ENCODE peak calls at places on chromosomes 6 and 20, in five cellular contexts. J is effector CD4-positive, alpha-beta T cell; E is EH; R is posterior cingulate gyrus; P is CD8-positive, alpha-beta T cell. N is an unnamed sample.

GRCh38 chr20:61185841-61186601 is 66.0 kb upstream of the CDH4 start:
- DNase-seq in J (no peak), E (peak), R (no peak), P (no peak), N (no peak)

GRCh38 chr6:138382498-138383265 is 5.0 kb downstream of the SMIM28 start:
- DNase-seq in J (no peak), E (peak), R (no peak), P (no peak), N (no peak)

GRCh38 chr6:138500867-138501446 is 1.7 kb upstream of the NHSL1 start:
- DNase-seq in J (no peak), E (no peak), R (no peak), P (no peak), N (no peak)

GRCh38 chr6:93786474-93787330 is 367.3 kb upstream of the EPHA7 start:
- DNase-seq in J (no peak), E (no peak), R (no peak), P (no peak), N (no peak)

GRCh38 chr6:4521070-4521469 is 255.1 kb upstream of the CDYL start:
- DNase-seq in J (no peak), E (no peak), R (no peak), P (no peak), N (no peak)

GRCh38 chr6:52591832-52592231 is 15.0 kb upstream of the TRAM2 start:
- DNase-seq in J (no peak), E (no peak), R (no peak), P (no peak), N (no peak)

GRCh38 chr6:46011241-46012085 is 4.2 kb downstream of the CLIC5 start:
- DNase-seq in J (peak), E (no peak), R (no peak), P (peak), N (no peak)

GRCh38 chr6:77034161-77034560 is 429.1 kb downstream of the HTR1B start:
- DNase-seq in J (no peak), E (peak), R (no peak), P (no peak), N (no peak)

GRCh38 chr6:10400330-10400729 is 14.5 kb downstream of the TFAP2A start:
- DNase-seq in J (no peak), E (peak), R (no peak), P (no peak), N (no peak)

GRCh38 chr6:54981647-54982046 is 135.1 kb downstream of the FAM83B start:
- DNase-seq in J (no peak), E (peak), R (no peak), P (no peak), N (no peak)

GRCh38 chr6:10373642-10374359 is 41.1 kb downstream of the TFAP2A start:
- DNase-seq in J (no peak), E (peak), R (no peak), P (no peak), N (peak)

GRCh38 chr6:8132130-8132529 is 29.8 kb upstream of the EEF1E1 start:
- DNase-seq in J (no peak), E (no peak), R (no peak), P (no peak), N (no peak)

GRCh38 chr6:36677059-36677749 is 1.3 kb upstream of the CDKN1A start:
- DNase-seq in J (no peak), E (peak), R (no peak), P (no peak), N (no peak)

GRCh38 chr6:53300656-53301551 is 47.8 kb downstream of the ELOVL5 start:
- DNase-seq in J (peak), E (peak), R (peak), P (peak), N (no peak)

GRCh38 chr6:45591306-45591705 is 213.6 kb upstream of the SUPT3H start:
- DNase-seq in J (no peak), E (no peak), R (no peak), P (no peak), N (no peak)

GRCh38 chr6:34246563-34247391 is 2.0 kb downstream of the SMIM29 start:
- DNase-seq in J (peak), E (peak), R (peak), P (peak), N (no peak)

GRCh38 chr20:59912609-59913008 is 20.8 kb downstream of the SYCP2 start:
- DNase-seq in J (no peak), E (no peak), R (no peak), P (no peak), N (no peak)

GRCh38 chr6:41621367-41621766 is 16.9 kb upstream of the MDFI start:
- DNase-seq in J (no peak), E (no peak), R (no peak), P (no peak), N (no peak)

GRCh38 chr6:20509211-20509610 is 25.0 kb upstream of the CDKAL1 start:
- DNase-seq in J (no peak), E (no peak), R (no peak), P (no peak), N (no peak)

GRCh38 chr6:155100087-155100486 is 105.0 kb downstream of the TIAM2 start:
- DNase-seq in J (no peak), E (no peak), R (peak), P (no peak), N (no peak)

GRCh38 chr20:63639093-63639860 is 12.4 kb upstream of the GMEB2 start:
- DNase-seq in J (peak), E (no peak), R (no peak), P (peak), N (no peak)

GRCh38 chr20:49747707-49748524 is 34.2 kb upstream of the B4GALT5 start:
- DNase-seq in J (no peak), E (peak), R (peak), P (no peak), N (no peak)

GRCh38 chr6:92538296-92538695 is 881.1 kb downstream of the EPHA7 start:
- DNase-seq in J (no peak), E (no peak), R (no peak), P (no peak), N (no peak)

GRCh38 chr6:10528170-10528981 is 7.2 kb downstream of the GCNT2 start:
- DNase-seq in J (no peak), E (peak), R (no peak), P (no peak), N (peak)

GRCh38 chr6:136920858-136921520 is 1.1 kb upstream of the SLC35D3 start:
- DNase-seq in J (no peak), E (peak), R (peak), P (peak), N (no peak)

GRCh38 chr20:52110456-52110855 is 81.1 kb downstream of the ZFP64 start:
- DNase-seq in J (no peak), E (no peak), R (no peak), P (no peak), N (no peak)

GRCh38 chr6:140541288-140541687 is 1166.8 kb upstream of the CITED2 start:
- DNase-seq in J (no peak), E (peak), R (no peak), P (no peak), N (no peak)

GRCh38 chr6:24524801-24525200 is 30.0 kb downstream of the ALDH5A1 start:
- DNase-seq in J (no peak), E (peak), R (no peak), P (no peak), N (peak)

N was measured in Panc1.